ENCODE peak calls at places on chromosomes 1 and 21, in five cellular contexts. I is GDM1, T is T follicular helper cell, P is nucleus accumbens, V is NCI-H1694 treated with DMSO at 0.1 percent for 48 hours. C is an unnamed sample.
A peak's percentile ranks its signal among the peaks of the same experiment; 100 is the strongest.

GRCh38 chr1:38777464-38777957 is 82.1 kb downstream of the RRAGC start:
- DNase-seq in I (no peak), T (no peak), P (no peak), V (no peak), C (no peak)

GRCh38 chr1:158055854-158056253 is 62.4 kb downstream of the KIRREL1 start:
- DNase-seq in I (peak; percentile 92), T (no peak), P (no peak), V (no peak), C (no peak)

GRCh38 chr1:110734146-110734680 is 59.5 kb upstream of the KCNA3 start:
- DNase-seq in I (no peak), T (no peak), P (no peak), V (peak; percentile 86), C (no peak)

GRCh38 chr1:18760156-18760555 is 99.3 kb downstream of the TAS1R2 start:
- DNase-seq in I (no peak), T (no peak), P (no peak), V (no peak), C (no peak)

GRCh38 chr1:161229896-161230295 is 4.0 kb downstream of the TOMM40L start:
- DNase-seq in I (peak; percentile 36), T (no peak), P (no peak), V (no peak), C (no peak)

GRCh38 chr1:51303315-51303714 is 27.0 kb downstream of the TTC39A start:
- DNase-seq in I (no peak), T (no peak), P (no peak), V (no peak), C (no peak)

GRCh38 chr1:68301538-68301937 is 69.2 kb upstream of the WLS start:
- DNase-seq in I (no peak), T (no peak), P (no peak), V (no peak), C (no peak)

GRCh38 chr1:226308166-226308722 is 720 bp downstream of the LIN9 start:
- DNase-seq in I (no peak), T (no peak), P (no peak), V (peak; percentile 18), C (peak; percentile 22)

GRCh38 chr1:109404838-109405237 is 7.1 kb upstream of the SORT1 start:
- DNase-seq in I (no peak), T (no peak), P (no peak), V (no peak), C (no peak)

GRCh38 chr1:156692958-156693857 is 12.2 kb downstream of the CRABP2 start:
- DNase-seq in I (no peak), T (no peak), P (no peak), V (no peak), C (no peak)

GRCh38 chr21:42421018-42421793 is 17.5 kb downstream of the UBASH3A start:
- DNase-seq in I (no peak), T (no peak), P (no peak), V (no peak), C (no peak)

GRCh38 chr1:245205396-245205795 is 50.6 kb downstream of the KIF26B start:
- DNase-seq in I (no peak), T (no peak), P (no peak), V (no peak), C (no peak)

GRCh38 chr1:29180497-29181412 is 945 bp downstream of the SRSF4 start:
- DNase-seq in I (no peak), T (no peak), P (no peak), V (no peak), C (peak; percentile 55)

GRCh38 chr21:15065381-15066230 is 806 bp upstream of the NRIP1 start:
- DNase-seq in I (peak; percentile 79), T (peak; percentile 70), P (peak; percentile 54), V (no peak), C (peak; percentile 93)

GRCh38 chr21:43188712-43189151 is 19.9 kb downstream of the CRYAA start:
- DNase-seq in I (no peak), T (no peak), P (peak; percentile 36), V (no peak), C (no peak)

GRCh38 chr1:85361106-85361505 is 84.7 kb upstream of the BCL10 start:
- DNase-seq in I (no peak), T (no peak), P (no peak), V (no peak), C (no peak)

GRCh38 chr1:15046487-15047165 is 106.9 kb upstream of the TMEM51 start:
- DNase-seq in I (peak; percentile 52), T (no peak), P (peak; percentile 19), V (peak; percentile 1), C (peak; percentile 11)

GRCh38 chr1:151811181-151811580 is 6.0 kb upstream of the LINGO4 start:
- DNase-seq in I (no peak), T (no peak), P (no peak), V (no peak), C (no peak)

GRCh38 chr1:234980657-234981396 is 147.8 kb downstream of the TOMM20 start:
- DNase-seq in I (peak; percentile 98), T (peak; percentile 45), P (no peak), V (no peak), C (no peak)

GRCh38 chr1:185656663-185657062 is 77.5 kb upstream of the HMCN1 start:
- DNase-seq in I (no peak), T (no peak), P (no peak), V (no peak), C (no peak)

GRCh38 chr21:41361786-41362604 is at the start of gene MX2:
- DNase-seq in I (peak; percentile 88), T (peak; percentile 80), P (no peak), V (no peak), C (no peak)

GRCh38 chr1:37166005-37166404 is 131.7 kb upstream of the GRIK3 start:
- DNase-seq in I (no peak), T (no peak), P (no peak), V (no peak), C (no peak)

GRCh38 chr21:41256771-41257702 is 59.6 kb upstream of the FAM3B start:
- DNase-seq in I (no peak), T (no peak), P (no peak), V (no peak), C (no peak)

GRCh38 chr1:26862781-26863676 is at the start of gene SFN:
- DNase-seq in I (peak; percentile 1), T (peak; percentile 25), P (no peak), V (peak; percentile 1), C (no peak)

GRCh38 chr1:234303231-234303630 is 70.0 kb upstream of the COA6 start:
- DNase-seq in I (no peak), T (no peak), P (no peak), V (no peak), C (no peak)

GRCh38 chr1:212034516-212035122 is 738 bp downstream of the INTS7 start:
- DNase-seq in I (no peak), T (no peak), P (no peak), V (no peak), C (no peak)

GRCh38 chr1:100597069-100597741 is 59.3 kb downstream of the GPR88 start:
- DNase-seq in I (peak; percentile 63), T (no peak), P (no peak), V (no peak), C (no peak)

GRCh38 chr1:8815582-8816285 is 1.7 kb downstream of the RERE start:
- DNase-seq in I (no peak), T (no peak), P (no peak), V (no peak), C (no peak)

GRCh38 chr1:18816808-18817207 is 42.7 kb downstream of the TAS1R2 start:
- DNase-seq in I (no peak), T (no peak), P (no peak), V (no peak), C (no peak)

GRCh38 chr1:39570477-39571177 is 6.0 kb downstream of the PABPC4 start:
- DNase-seq in I (no peak), T (no peak), P (no peak), V (no peak), C (no peak)

GRCh38 chr1:216805233-216805632 is 82.0 kb upstream of the ESRRG start:
- DNase-seq in I (no peak), T (no peak), P (no peak), V (peak; percentile 19), C (peak; percentile 55)

GRCh38 chr1:109243860-109244552 is 5.3 kb upstream of the CELSR2 start:
- DNase-seq in I (no peak), T (no peak), P (no peak), V (no peak), C (peak; percentile 30)

GRCh38 chr21:33854604-33855003 is 61.0 kb downstream of the ATP5PO start:
- DNase-seq in I (no peak), T (no peak), P (no peak), V (no peak), C (no peak)

C was measured in NCI-H524.